ENCODE peak calls at places on chromosomes 5 and 9, in eight cellular contexts. One of them, this sample, is unnamed. For H3K27me3, the result is how much of the 10 kb centered on the place peaks cover.

GRCh38 chr5:112957970-112958773 is 18.4 kb upstream of the DCP2 start:
- DNase-seq in NT2/D1: no peak
- DNase-seq in IMR-90: peak
- DNase-seq in osteoblast: peak
- DNase-seq in Caco-2: no peak
- DNase-seq in vagina: no peak
- DNase-seq in aorta: peak
- DNase-seq in sigmoid colon: peak
- DNase-seq in this sample: no peak

GRCh38 chr9:110561826-110562225 is 17.7 kb downstream of the SVEP1 start:
- DNase-seq in NT2/D1: no peak
- DNase-seq in aorta: no peak
- DNase-seq in vagina: no peak
- DNase-seq in IMR-90: no peak
- DNase-seq in Caco-2: no peak
- DNase-seq in sigmoid colon: no peak
- DNase-seq in osteoblast: no peak
- DNase-seq in this sample: no peak

GRCh38 chr5:1243487-1244152 is 18.4 kb downstream of the SLC6A18 start:
- DNase-seq in NT2/D1: no peak
- DNase-seq in Caco-2: no peak
- DNase-seq in vagina: no peak
- DNase-seq in sigmoid colon: no peak
- DNase-seq in osteoblast: no peak
- DNase-seq in aorta: no peak
- DNase-seq in IMR-90: no peak
- DNase-seq in this sample: no peak

GRCh38 chr9:119369670-119370366 is 583 bp upstream of the BRINP1 start:
- DNase-seq in IMR-90: no peak
- DNase-seq in sigmoid colon: no peak
- DNase-seq in NT2/D1: no peak
- DNase-seq in Caco-2: no peak
- DNase-seq in aorta: no peak
- DNase-seq in vagina: no peak
- DNase-seq in osteoblast: no peak
- DNase-seq in this sample: no peak

GRCh38 chr5:56330806-56331205 is 97.7 kb upstream of the ANKRD55 start:
- DNase-seq in osteoblast: no peak
- DNase-seq in sigmoid colon: no peak
- DNase-seq in aorta: no peak
- DNase-seq in Caco-2: no peak
- DNase-seq in vagina: no peak
- DNase-seq in IMR-90: no peak
- DNase-seq in NT2/D1: no peak
- DNase-seq in this sample: no peak

GRCh38 chr9:37958154-37958553 is 54.2 kb upstream of the SLC25A51 start:
- DNase-seq in sigmoid colon: no peak
- DNase-seq in Caco-2: no peak
- DNase-seq in aorta: peak
- DNase-seq in NT2/D1: no peak
- DNase-seq in osteoblast: peak
- DNase-seq in IMR-90: no peak
- DNase-seq in vagina: no peak
- DNase-seq in this sample: no peak

GRCh38 chr5:97764700-97765099 is 581.7 kb upstream of the RIOK2 start:
- DNase-seq in Caco-2: no peak
- DNase-seq in IMR-90: peak
- DNase-seq in vagina: no peak
- DNase-seq in osteoblast: peak
- DNase-seq in aorta: no peak
- DNase-seq in sigmoid colon: no peak
- DNase-seq in NT2/D1: no peak
- DNase-seq in this sample: no peak

GRCh38 chr9:86282979-86283535 is 719 bp upstream of the ISCA1 start:
- DNase-seq in NT2/D1: no peak
- DNase-seq in Caco-2: no peak
- DNase-seq in osteoblast: peak
- DNase-seq in aorta: no peak
- DNase-seq in vagina: no peak
- DNase-seq in sigmoid colon: peak
- DNase-seq in IMR-90: peak
- DNase-seq in this sample: no peak

GRCh38 chr9:91896513-91897121 is 53.4 kb downstream of the ROR2 start:
- DNase-seq in NT2/D1: no peak
- DNase-seq in aorta: no peak
- DNase-seq in IMR-90: peak
- DNase-seq in sigmoid colon: peak
- DNase-seq in osteoblast: no peak
- DNase-seq in Caco-2: no peak
- DNase-seq in vagina: no peak
- DNase-seq in this sample: no peak

GRCh38 chr5:17114233-17114632 is 103.2 kb upstream of the BASP1 start:
- DNase-seq in aorta: no peak
- DNase-seq in osteoblast: no peak
- DNase-seq in vagina: no peak
- DNase-seq in Caco-2: peak
- DNase-seq in NT2/D1: no peak
- DNase-seq in IMR-90: no peak
- DNase-seq in sigmoid colon: no peak
- DNase-seq in this sample: no peak

GRCh38 chr5:110441035-110441434 is 285.4 kb downstream of the TMEM232 start:
- DNase-seq in sigmoid colon: no peak
- DNase-seq in osteoblast: no peak
- DNase-seq in Caco-2: peak
- DNase-seq in NT2/D1: peak
- DNase-seq in vagina: no peak
- DNase-seq in aorta: no peak
- DNase-seq in IMR-90: peak
- DNase-seq in this sample: peak

GRCh38 chr5:173245319-173246134 is 10.5 kb upstream of the NKX2-5 start:
- DNase-seq in vagina: no peak
- DNase-seq in sigmoid colon: no peak
- DNase-seq in osteoblast: peak
- DNase-seq in aorta: no peak
- DNase-seq in NT2/D1: no peak
- DNase-seq in IMR-90: no peak
- DNase-seq in Caco-2: no peak
- DNase-seq in this sample: no peak

GRCh38 chr5:173247050-173247449 is 12.0 kb upstream of the NKX2-5 start:
- DNase-seq in osteoblast: no peak
- DNase-seq in NT2/D1: no peak
- DNase-seq in Caco-2: no peak
- DNase-seq in IMR-90: no peak
- DNase-seq in vagina: no peak
- DNase-seq in aorta: no peak
- DNase-seq in sigmoid colon: no peak
- DNase-seq in this sample: no peak

GRCh38 chr5:173248481-173248880 is 13.5 kb upstream of the NKX2-5 start:
- DNase-seq in IMR-90: no peak
- DNase-seq in sigmoid colon: no peak
- DNase-seq in osteoblast: no peak
- DNase-seq in vagina: no peak
- DNase-seq in aorta: no peak
- DNase-seq in NT2/D1: no peak
- DNase-seq in Caco-2: no peak
- DNase-seq in this sample: no peak

GRCh38 chr5:173246135-173246495 is 11.1 kb upstream of the NKX2-5 start:
- DNase-seq in vagina: no peak
- DNase-seq in sigmoid colon: no peak
- DNase-seq in aorta: no peak
- DNase-seq in Caco-2: no peak
- DNase-seq in IMR-90: no peak
- DNase-seq in NT2/D1: no peak
- DNase-seq in osteoblast: peak
- DNase-seq in this sample: no peak

GRCh38 chr5:173247504-173247903 is 12.5 kb upstream of the NKX2-5 start:
- DNase-seq in aorta: no peak
- DNase-seq in sigmoid colon: no peak
- DNase-seq in vagina: no peak
- DNase-seq in Caco-2: no peak
- DNase-seq in IMR-90: no peak
- DNase-seq in osteoblast: peak
- DNase-seq in NT2/D1: no peak
- DNase-seq in this sample: no peak
- H3K27me3 ChIP-seq in aorta: under half
- H3K27me3 ChIP-seq in sigmoid colon: under half
- H3K27me3 ChIP-seq in vagina: under half
- H3K27me3 ChIP-seq in Caco-2: under half
- H3K27me3 ChIP-seq in IMR-90: half or more
- H3K27me3 ChIP-seq in osteoblast: half or more
- H3K27me3 ChIP-seq in NT2/D1: half or more
- H3K27me3 ChIP-seq in this sample: under half

GRCh38 chr5:126883801-126884200 is 106.9 kb downstream of the LMNB1 start:
- DNase-seq in aorta: no peak
- DNase-seq in osteoblast: no peak
- DNase-seq in NT2/D1: no peak
- DNase-seq in vagina: no peak
- DNase-seq in sigmoid colon: no peak
- DNase-seq in IMR-90: peak
- DNase-seq in Caco-2: no peak
- DNase-seq in this sample: no peak

GRCh38 chr5:126884269-126884819 is 107.4 kb downstream of the LMNB1 start:
- DNase-seq in Caco-2: no peak
- DNase-seq in NT2/D1: no peak
- DNase-seq in sigmoid colon: no peak
- DNase-seq in vagina: no peak
- DNase-seq in IMR-90: peak
- DNase-seq in aorta: no peak
- DNase-seq in osteoblast: peak
- DNase-seq in this sample: no peak

DNA sequence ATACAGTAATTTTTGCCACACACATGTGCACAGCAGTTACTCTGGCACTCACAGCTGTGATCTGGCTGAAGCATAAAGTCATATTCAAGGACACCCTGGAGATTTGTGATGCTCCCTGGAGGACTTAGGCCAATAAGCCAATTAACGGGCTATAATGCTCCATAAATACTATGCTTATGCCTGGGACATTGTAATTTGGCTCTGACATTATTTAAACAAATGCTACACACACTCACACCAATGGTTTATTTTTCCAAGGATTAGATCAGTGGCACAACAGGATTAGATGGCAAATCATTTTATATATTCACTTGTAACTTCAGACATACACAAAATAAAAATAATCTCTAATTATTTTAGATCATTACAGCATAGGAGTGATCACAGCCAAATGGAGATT is 111.2 kb downstream of the LMNB1 start:
- DNase-seq in osteoblast: no peak
- DNase-seq in aorta: no peak
- DNase-seq in NT2/D1: no peak
- DNase-seq in Caco-2: no peak
- DNase-seq in vagina: no peak
- DNase-seq in IMR-90: no peak
- DNase-seq in sigmoid colon: no peak
- DNase-seq in this sample: no peak
- H3K27me3 ChIP-seq in osteoblast: under half
- H3K27me3 ChIP-seq in aorta: under half
- H3K27me3 ChIP-seq in NT2/D1: under half
- H3K27me3 ChIP-seq in Caco-2: under half
- H3K27me3 ChIP-seq in vagina: under half
- H3K27me3 ChIP-seq in IMR-90: under half
- H3K27me3 ChIP-seq in sigmoid colon: under half
- H3K27me3 ChIP-seq in this sample: under half

GRCh38 chr9:112443636-112444035 is 43.0 kb upstream of the KIAA1958 start:
- DNase-seq in vagina: no peak
- DNase-seq in NT2/D1: no peak
- DNase-seq in Caco-2: no peak
- DNase-seq in osteoblast: no peak
- DNase-seq in IMR-90: no peak
- DNase-seq in sigmoid colon: no peak
- DNase-seq in aorta: no peak
- DNase-seq in this sample: no peak
- H3K27me3 ChIP-seq in vagina: under half
- H3K27me3 ChIP-seq in NT2/D1: under half
- H3K27me3 ChIP-seq in Caco-2: under half
- H3K27me3 ChIP-seq in osteoblast: under half
- H3K27me3 ChIP-seq in IMR-90: under half
- H3K27me3 ChIP-seq in sigmoid colon: under half
- H3K27me3 ChIP-seq in aorta: under half
- H3K27me3 ChIP-seq in this sample: under half

GRCh38 chr5:77960863-77961396 is 184.8 kb upstream of the TBCA start:
- DNase-seq in aorta: no peak
- DNase-seq in Caco-2: no peak
- DNase-seq in IMR-90: no peak
- DNase-seq in osteoblast: no peak
- DNase-seq in NT2/D1: no peak
- DNase-seq in sigmoid colon: no peak
- DNase-seq in vagina: no peak
- DNase-seq in this sample: no peak
- H3K27me3 ChIP-seq in aorta: under half
- H3K27me3 ChIP-seq in Caco-2: under half
- H3K27me3 ChIP-seq in IMR-90: half or more
- H3K27me3 ChIP-seq in osteoblast: half or more
- H3K27me3 ChIP-seq in NT2/D1: half or more
- H3K27me3 ChIP-seq in sigmoid colon: under half
- H3K27me3 ChIP-seq in vagina: under half
- H3K27me3 ChIP-seq in this sample: under half